ENCODE peak calls at places on chromosome 22, in four cellular contexts. One of them, this sample, is unnamed.

GRCh38 chr22:43186272-43187170 is at the start of gene TTLL12:
- DNase-seq in stomach: peak
- DNase-seq in progenitor cell of endocrine pancreas: peak
- DNase-seq in choroid plexus epithelial cell: peak
- DNase-seq in this sample: peak

GRCh38 chr22:20795014-20795413 is 21.1 kb downstream of the SERPIND1 start:
- DNase-seq in progenitor cell of endocrine pancreas: no peak
- DNase-seq in choroid plexus epithelial cell: no peak
- DNase-seq in stomach: no peak
- DNase-seq in this sample: no peak

GRCh38 chr22:38467904-38468760 is at the start of gene KDELR3:
- DNase-seq in progenitor cell of endocrine pancreas: no peak
- DNase-seq in stomach: peak
- DNase-seq in choroid plexus epithelial cell: peak
- DNase-seq in this sample: peak

GRCh38 chr22:30705710-30706651 is 11.3 kb downstream of the OSBP2 start:
- DNase-seq in choroid plexus epithelial cell: peak
- DNase-seq in progenitor cell of endocrine pancreas: no peak
- DNase-seq in stomach: no peak
- DNase-seq in this sample: peak

GRCh38 chr22:37820350-37820749 is 2.8 kb upstream of the GALR3 start:
- DNase-seq in choroid plexus epithelial cell: no peak
- DNase-seq in stomach: no peak
- DNase-seq in progenitor cell of endocrine pancreas: no peak
- DNase-seq in this sample: no peak

GRCh38 chr22:29207562-29208501 is 2.1 kb downstream of the EMID1 start:
- DNase-seq in stomach: no peak
- DNase-seq in choroid plexus epithelial cell: no peak
- DNase-seq in progenitor cell of endocrine pancreas: no peak
- DNase-seq in this sample: no peak

GRCh38 chr22:30469165-30469564 is 2.7 kb downstream of the SEC14L3 start:
- DNase-seq in progenitor cell of endocrine pancreas: no peak
- DNase-seq in stomach: no peak
- DNase-seq in choroid plexus epithelial cell: no peak
- DNase-seq in this sample: no peak

GRCh38 chr22:22210889-22211833 is 33.4 kb upstream of the VPREB1 start:
- DNase-seq in stomach: no peak
- DNase-seq in choroid plexus epithelial cell: no peak
- DNase-seq in progenitor cell of endocrine pancreas: no peak
- DNase-seq in this sample: no peak

GRCh38 chr22:28021116-28021997 is 102.3 kb upstream of the PITPNB start:
- DNase-seq in choroid plexus epithelial cell: no peak
- DNase-seq in progenitor cell of endocrine pancreas: no peak
- DNase-seq in stomach: peak
- DNase-seq in this sample: no peak

GRCh38 chr22:30040499-30041055 is 39.7 kb upstream of the HORMAD2 start:
- DNase-seq in stomach: no peak
- DNase-seq in choroid plexus epithelial cell: no peak
- DNase-seq in progenitor cell of endocrine pancreas: no peak
- DNase-seq in this sample: no peak

GRCh38 chr22:35978889-35979288 is 49.7 kb downstream of the RBFOX2 start:
- DNase-seq in choroid plexus epithelial cell: no peak
- DNase-seq in stomach: no peak
- DNase-seq in progenitor cell of endocrine pancreas: no peak
- DNase-seq in this sample: no peak

GRCh38 chr22:29457730-29458129 is 19.3 kb downstream of the RFPL1 start:
- DNase-seq in stomach: no peak
- DNase-seq in progenitor cell of endocrine pancreas: no peak
- DNase-seq in choroid plexus epithelial cell: peak
- DNase-seq in this sample: peak

GRCh38 chr22:43879901-43880742 is 11.7 kb downstream of the PNPLA5 start:
- DNase-seq in choroid plexus epithelial cell: no peak
- DNase-seq in stomach: no peak
- DNase-seq in progenitor cell of endocrine pancreas: no peak
- DNase-seq in this sample: no peak

GRCh38 chr22:21593406-21594232 is 26.1 kb downstream of the UBE2L3 start:
- DNase-seq in choroid plexus epithelial cell: no peak
- DNase-seq in progenitor cell of endocrine pancreas: no peak
- DNase-seq in stomach: peak
- DNase-seq in this sample: no peak

GRCh38 chr22:38981005-38981658 is 1.0 kb upstream of the APOBEC3B start:
- DNase-seq in choroid plexus epithelial cell: no peak
- DNase-seq in progenitor cell of endocrine pancreas: no peak
- DNase-seq in stomach: no peak
- DNase-seq in this sample: no peak

GRCh38 chr22:42114721-42115120 is 15.9 kb downstream of the CYP2D6 start:
- DNase-seq in stomach: no peak
- DNase-seq in choroid plexus epithelial cell: peak
- DNase-seq in progenitor cell of endocrine pancreas: no peak
- DNase-seq in this sample: no peak

GRCh38 chr22:43723816-43724215 is 88.3 kb downstream of the EFCAB6 start:
- DNase-seq in choroid plexus epithelial cell: no peak
- DNase-seq in stomach: no peak
- DNase-seq in progenitor cell of endocrine pancreas: no peak
- DNase-seq in this sample: peak

GRCh38 chr22:23754980-23755636 is 883 bp upstream of the VPREB3 start:
- DNase-seq in progenitor cell of endocrine pancreas: no peak
- DNase-seq in choroid plexus epithelial cell: no peak
- DNase-seq in stomach: no peak
- DNase-seq in this sample: no peak

GRCh38 chr22:37967147-37967546 is 13.6 kb downstream of the POLR2F start:
- DNase-seq in progenitor cell of endocrine pancreas: no peak
- DNase-seq in stomach: no peak
- DNase-seq in choroid plexus epithelial cell: no peak
- DNase-seq in this sample: no peak

GRCh38 chr22:50403701-50404101 is 60.6 kb downstream of the PPP6R2 start:
- DNase-seq in stomach: peak
- DNase-seq in progenitor cell of endocrine pancreas: no peak
- DNase-seq in choroid plexus epithelial cell: peak
- DNase-seq in this sample: no peak

DNA sequence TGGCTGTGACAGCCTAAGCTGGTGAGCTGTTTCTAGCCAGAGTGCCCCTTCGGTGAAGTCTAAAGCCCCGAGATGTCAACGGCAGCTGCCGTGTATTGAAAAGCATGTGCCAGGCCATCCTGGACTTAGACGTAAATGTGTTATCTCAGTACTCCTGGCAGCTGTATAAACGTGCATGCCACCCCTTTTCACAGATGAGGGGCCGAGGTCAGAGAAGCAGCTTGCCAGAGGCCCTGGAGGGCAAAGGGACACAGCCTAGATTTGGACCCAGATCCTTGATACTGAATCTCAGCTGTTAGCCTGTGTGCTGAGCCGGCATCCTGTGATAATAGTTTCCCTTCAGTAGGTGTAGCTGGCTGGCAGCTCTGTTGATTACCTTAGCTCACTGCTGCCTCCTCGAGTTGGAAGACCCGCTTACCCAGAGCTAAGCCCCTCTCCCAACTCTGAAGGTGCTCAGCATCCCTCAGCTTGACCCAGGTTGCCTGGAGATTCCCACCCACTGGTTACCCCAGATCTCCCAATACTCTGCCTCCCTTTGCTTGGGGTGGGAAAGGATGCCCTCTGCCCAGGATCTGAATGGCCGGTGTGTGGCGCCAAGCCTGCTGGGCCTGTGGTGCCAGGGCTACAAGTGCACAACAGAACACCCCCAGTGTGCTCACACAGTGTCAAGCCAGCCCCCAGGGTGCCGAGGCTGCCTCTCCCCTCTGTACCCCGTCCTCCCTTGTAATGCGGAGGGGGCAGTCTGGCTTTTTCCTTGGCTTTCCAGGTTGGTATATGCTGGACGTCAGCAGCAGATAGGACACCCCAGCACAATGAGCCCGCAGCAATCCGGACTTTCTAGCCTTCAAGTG is 59.8 kb upstream of the WNT7B start:
- DNase-seq in choroid plexus epithelial cell: peak
- DNase-seq in progenitor cell of endocrine pancreas: peak
- DNase-seq in stomach: peak
- DNase-seq in this sample: no peak
- TF ChIP-seq CTCF in choroid plexus epithelial cell: peak
- TF ChIP-seq CTCF in progenitor cell of endocrine pancreas: no peak
- TF ChIP-seq CTCF in stomach: no peak
- TF ChIP-seq CTCF in this sample: peak

GRCh38 chr22:46415816-46416536 is 80.5 kb downstream of the TRMU start:
- DNase-seq in stomach: no peak
- DNase-seq in choroid plexus epithelial cell: no peak
- DNase-seq in progenitor cell of endocrine pancreas: no peak
- DNase-seq in this sample: peak
- TF ChIP-seq CTCF in stomach: no peak
- TF ChIP-seq CTCF in choroid plexus epithelial cell: no peak
- TF ChIP-seq CTCF in progenitor cell of endocrine pancreas: no peak
- TF ChIP-seq CTCF in this sample: peak

GRCh38 chr22:45833613-45834012 is 143.3 kb downstream of the WNT7B start:
- DNase-seq in choroid plexus epithelial cell: no peak
- DNase-seq in progenitor cell of endocrine pancreas: no peak
- DNase-seq in stomach: no peak
- DNase-seq in this sample: no peak
- TF ChIP-seq CTCF in choroid plexus epithelial cell: no peak
- TF ChIP-seq CTCF in progenitor cell of endocrine pancreas: no peak
- TF ChIP-seq CTCF in stomach: no peak
- TF ChIP-seq CTCF in this sample: no peak

GRCh38 chr22:26485013-26485412 is 1.3 kb downstream of the SRRD start:
- DNase-seq in stomach: no peak
- DNase-seq in progenitor cell of endocrine pancreas: no peak
- DNase-seq in choroid plexus epithelial cell: no peak
- DNase-seq in this sample: no peak

GRCh38 chr22:26482171-26482570 is 1.4 kb downstream of the HPS4 start:
- DNase-seq in choroid plexus epithelial cell: no peak
- DNase-seq in stomach: no peak
- DNase-seq in progenitor cell of endocrine pancreas: no peak
- DNase-seq in this sample: no peak

GRCh38 chr22:26483043-26483438 is 542 bp downstream of the HPS4 start:
- DNase-seq in stomach: no peak
- DNase-seq in choroid plexus epithelial cell: no peak
- DNase-seq in progenitor cell of endocrine pancreas: no peak
- DNase-seq in this sample: no peak

GRCh38 chr22:26484360-26484706 is 656 bp downstream of the SRRD start:
- DNase-seq in choroid plexus epithelial cell: peak
- DNase-seq in progenitor cell of endocrine pancreas: no peak
- DNase-seq in stomach: no peak
- DNase-seq in this sample: no peak

GRCh38 chr22:26483439-26484359 is at the start of the genes HPS4 and SRRD:
- DNase-seq in stomach: peak
- DNase-seq in choroid plexus epithelial cell: peak
- DNase-seq in progenitor cell of endocrine pancreas: peak
- DNase-seq in this sample: peak
- TF ChIP-seq CTCF in stomach: no peak
- TF ChIP-seq CTCF in choroid plexus epithelial cell: no peak
- TF ChIP-seq CTCF in progenitor cell of endocrine pancreas: no peak
- TF ChIP-seq CTCF in this sample: no peak

GRCh38 chr22:48842583-48842945 is 985.1 kb downstream of the BRD1 start:
- DNase-seq in progenitor cell of endocrine pancreas: no peak
- DNase-seq in stomach: no peak
- DNase-seq in choroid plexus epithelial cell: no peak
- DNase-seq in this sample: no peak

GRCh38 chr22:48842976-48843375 is 984.7 kb downstream of the BRD1 start:
- DNase-seq in progenitor cell of endocrine pancreas: no peak
- DNase-seq in stomach: no peak
- DNase-seq in choroid plexus epithelial cell: no peak
- DNase-seq in this sample: no peak

GRCh38 chr22:48840112-48840949 is 987.3 kb downstream of the BRD1 start:
- DNase-seq in stomach: no peak
- DNase-seq in choroid plexus epithelial cell: no peak
- DNase-seq in progenitor cell of endocrine pancreas: no peak
- DNase-seq in this sample: no peak

GRCh38 chr22:48843640-48844039 is 984.0 kb downstream of the BRD1 start:
- DNase-seq in stomach: no peak
- DNase-seq in progenitor cell of endocrine pancreas: no peak
- DNase-seq in choroid plexus epithelial cell: no peak
- DNase-seq in this sample: no peak

DNA sequence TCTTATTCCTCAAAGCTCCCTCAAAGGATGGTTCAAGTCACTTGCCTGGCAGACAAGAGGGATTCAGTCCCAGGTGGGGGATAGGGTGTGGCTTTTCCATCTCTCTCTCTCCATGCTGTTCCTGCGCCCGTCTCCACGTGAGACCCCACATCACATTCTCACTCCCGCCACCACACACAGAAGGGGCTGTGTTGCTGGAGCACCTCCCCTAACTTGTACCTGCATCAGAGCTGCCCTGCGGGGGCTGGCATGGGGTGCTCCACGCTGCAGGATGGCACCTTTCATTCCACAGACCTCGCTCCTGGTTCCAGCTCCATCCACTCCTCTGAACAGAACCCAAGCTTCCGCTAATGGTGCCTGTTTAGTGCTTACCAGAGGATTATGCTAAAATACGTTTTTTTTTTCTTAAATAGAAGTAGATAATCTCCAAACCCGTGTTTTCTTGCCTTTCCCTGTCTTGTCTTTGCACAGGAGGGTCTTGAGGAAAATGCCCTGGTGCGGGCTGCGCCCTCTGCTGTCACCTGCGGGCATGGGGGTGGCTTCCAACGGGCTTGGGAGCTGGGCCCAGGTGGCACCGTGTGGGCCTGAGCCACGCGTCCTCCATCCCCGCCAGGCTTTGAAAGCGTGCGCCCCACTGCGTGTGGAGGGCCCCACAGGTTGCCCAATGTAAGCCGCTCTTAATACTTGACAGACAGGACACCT is 985.6 kb downstream of the BRD1 start:
- DNase-seq in progenitor cell of endocrine pancreas: no peak
- DNase-seq in stomach: no peak
- DNase-seq in choroid plexus epithelial cell: no peak
- DNase-seq in this sample: no peak
- TF ChIP-seq CTCF in progenitor cell of endocrine pancreas: no peak
- TF ChIP-seq CTCF in stomach: no peak
- TF ChIP-seq CTCF in choroid plexus epithelial cell: no peak
- TF ChIP-seq CTCF in this sample: no peak